ENCODE peak calls at places on chromosomes 6 and 20, in eight cellular contexts. X is GM12865; U is astrocyte of the spinal cord; K is MM.1S; Z is transverse colon; M is body of pancreas; P is AG04450; B is naive thymus-derived CD4-positive, alpha-beta T cell. L is an unnamed sample.

GRCh38 chr6:29079203-29079602 is 7.9 kb downstream of the OR2B3 start:
- DNase-seq in X (no peak), U (no peak), K (no peak), Z (no peak), M (no peak), P (no peak), B (no peak), L (no peak)

GRCh38 chr6:53770690-53771320 is 24.0 kb upstream of the LRRC1 start:
- DNase-seq in X (no peak), U (no peak), K (no peak), Z (no peak), M (no peak), P (no peak), B (no peak), L (no peak)

GRCh38 chr6:89999154-89999553 is 104.9 kb downstream of the GJA10 start:
- DNase-seq in X (no peak), U (no peak), K (no peak), Z (peak; percentile 88), M (peak; percentile 38), P (no peak), B (no peak), L (no peak)

GRCh38 chr6:169838291-169839028 is 87.0 kb downstream of the ERMARD start:
- DNase-seq in X (no peak), U (no peak), K (no peak), Z (no peak), M (no peak), P (no peak), B (no peak), L (no peak)

GRCh38 chr6:82178084-82178758 is 69.3 kb downstream of the IBTK start:
- DNase-seq in X (no peak), U (peak; percentile 57), K (no peak), Z (no peak), M (no peak), P (no peak), B (no peak), L (no peak)

GRCh38 chr6:6320901-6321300 is 439 bp upstream of the F13A1 start:
- DNase-seq in X (no peak), U (peak; percentile 17), K (no peak), Z (no peak), M (no peak), P (no peak), B (no peak), L (no peak)

GRCh38 chr20:10307359-10307735 is 88.7 kb downstream of the SNAP25 start:
- DNase-seq in X (no peak), U (no peak), K (no peak), Z (no peak), M (no peak), P (no peak), B (no peak), L (no peak)

GRCh38 chr20:58852559-58853271 is at the start of gene GNAS:
- DNase-seq in X (peak; percentile 54), U (peak; percentile 50), K (no peak), Z (peak; percentile 62), M (peak; percentile 64), P (peak; percentile 11), B (no peak), L (no peak)

GRCh38 chr6:134817448-134817847 is 132.5 kb downstream of the ALDH8A1 start:
- DNase-seq in X (no peak), U (no peak), K (no peak), Z (no peak), M (no peak), P (no peak), B (no peak), L (no peak)

GRCh38 chr20:19944772-19945459 is 72.2 kb upstream of the NAA20 start:
- DNase-seq in X (peak; percentile 76), U (peak; percentile 81), K (no peak), Z (no peak), M (no peak), P (no peak), B (no peak), L (no peak)

GRCh38 chr20:23111307-23111943 is 25.3 kb upstream of the CD93 start:
- DNase-seq in X (no peak), U (no peak), K (no peak), Z (no peak), M (no peak), P (no peak), B (no peak), L (no peak)

GRCh38 chr6:130148181-130148580 is 74.6 kb downstream of the SAMD3 start:
- DNase-seq in X (no peak), U (no peak), K (no peak), Z (no peak), M (no peak), P (no peak), B (no peak), L (peak; percentile 34)

GRCh38 chr6:167979436-167980090 is 17.9 kb upstream of the KIF25 start:
- DNase-seq in X (no peak), U (no peak), K (no peak), Z (no peak), M (no peak), P (no peak), B (no peak), L (no peak)

GRCh38 chr6:147287869-147288271 is 83.7 kb downstream of the STXBP5 start:
- DNase-seq in X (no peak), U (peak; percentile 55), K (no peak), Z (no peak), M (no peak), P (no peak), B (no peak), L (no peak)

GRCh38 chr20:45850926-45851325 is 6.3 kb downstream of the ACOT8 start:
- DNase-seq in X (no peak), U (no peak), K (no peak), Z (no peak), M (no peak), P (no peak), B (no peak), L (no peak)

GRCh38 chr6:116323863-116324262 is 44.1 kb upstream of the TSPYL1 start:
- DNase-seq in X (no peak), U (no peak), K (no peak), Z (no peak), M (no peak), P (no peak), B (no peak), L (no peak)
- H3K4me3 ChIP-seq in X (no peak overlapping the region), U (no peak overlapping the region), K (no peak overlapping the region), Z (no peak overlapping the region), M (no peak overlapping the region), P (no peak overlapping the region), B (no peak overlapping the region), L (no peak overlapping the region)

GRCh38 chr6:24524329-24524728 is 29.6 kb downstream of the ALDH5A1 start:
- DNase-seq in X (no peak), U (no peak), K (no peak), Z (no peak), M (no peak), P (no peak), B (no peak), L (no peak)

GRCh38 chr6:24524801-24525200 is 30.0 kb downstream of the ALDH5A1 start:
- DNase-seq in X (peak; percentile 76), U (peak; percentile 59), K (peak; percentile 58), Z (no peak), M (no peak), P (peak; percentile 15), B (peak; percentile 29), L (peak; percentile 41)

GRCh38 chr6:24520929-24521546 is 26.3 kb downstream of the ALDH5A1 start:
- DNase-seq in X (peak; percentile 61), U (peak; percentile 28), K (peak; percentile 45), Z (peak; percentile 62), M (peak; percentile 33), P (no peak), B (no peak), L (no peak)

GRCh38 chr6:24522090-24522820 is 27.5 kb downstream of the ALDH5A1 start:
- DNase-seq in X (peak; percentile 78), U (no peak), K (no peak), Z (no peak), M (no peak), P (no peak), B (no peak), L (peak; percentile 68)

DNA sequence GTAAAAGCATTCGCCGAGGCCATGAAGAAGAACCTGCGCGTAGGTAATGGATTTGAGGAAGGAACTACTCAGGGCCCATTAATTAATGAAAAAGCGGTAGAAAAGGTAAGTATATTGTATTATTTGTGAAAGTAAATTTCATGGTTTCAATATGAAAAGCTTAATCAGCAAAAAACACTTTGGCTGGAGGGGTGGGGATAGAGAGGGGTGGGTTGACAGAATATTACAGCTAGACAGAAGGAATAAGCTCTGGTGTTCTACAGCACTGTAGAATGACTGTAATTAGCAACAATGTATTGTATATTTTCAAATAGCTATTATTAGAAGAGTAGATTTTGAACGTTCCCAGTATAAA is 28.0 kb downstream of the ALDH5A1 start:
- DNase-seq in X (no peak), U (no peak), K (no peak), Z (no peak), M (no peak), P (no peak), B (no peak), L (no peak)
- H3K4me3 ChIP-seq in X (no peak overlapping the region), U (no peak overlapping the region), K (no peak overlapping the region), Z (no peak overlapping the region), M (no peak overlapping the region), P (no peak overlapping the region), B (no peak overlapping the region), L (no peak overlapping the region)

GRCh38 chr6:72406517-72406916 is 215.3 kb upstream of the KCNQ5 start:
- DNase-seq in X (peak; percentile 48), U (no peak), K (peak; percentile 47), Z (no peak), M (no peak), P (no peak), B (no peak), L (no peak)

GRCh38 chr6:72403413-72403812 is 218.5 kb upstream of the KCNQ5 start:
- DNase-seq in X (no peak), U (no peak), K (no peak), Z (no peak), M (no peak), P (no peak), B (no peak), L (no peak)

GRCh38 chr6:72401865-72402264 is 220.0 kb upstream of the KCNQ5 start:
- DNase-seq in X (no peak), U (no peak), K (no peak), Z (no peak), M (no peak), P (no peak), B (no peak), L (no peak)
- H3K4me3 ChIP-seq in X (no peak overlapping the region), U (no peak overlapping the region), K (no peak overlapping the region), Z (no peak overlapping the region), M (no peak overlapping the region), P (no peak overlapping the region), B (no peak overlapping the region), L (no peak overlapping the region)

GRCh38 chr20:3082306-3082951 is 2.1 kb downstream of the AVP start:
- DNase-seq in X (no peak), U (no peak), K (no peak), Z (no peak), M (no peak), P (no peak), B (no peak), L (no peak)
- H3K4me3 ChIP-seq in X (no peak overlapping the region), U (no peak overlapping the region), K (no peak overlapping the region), Z (no peak overlapping the region), M (no peak overlapping the region), P (no peak overlapping the region), B (peak overlapping the region; percentile 24), L (no peak overlapping the region)

DNA sequence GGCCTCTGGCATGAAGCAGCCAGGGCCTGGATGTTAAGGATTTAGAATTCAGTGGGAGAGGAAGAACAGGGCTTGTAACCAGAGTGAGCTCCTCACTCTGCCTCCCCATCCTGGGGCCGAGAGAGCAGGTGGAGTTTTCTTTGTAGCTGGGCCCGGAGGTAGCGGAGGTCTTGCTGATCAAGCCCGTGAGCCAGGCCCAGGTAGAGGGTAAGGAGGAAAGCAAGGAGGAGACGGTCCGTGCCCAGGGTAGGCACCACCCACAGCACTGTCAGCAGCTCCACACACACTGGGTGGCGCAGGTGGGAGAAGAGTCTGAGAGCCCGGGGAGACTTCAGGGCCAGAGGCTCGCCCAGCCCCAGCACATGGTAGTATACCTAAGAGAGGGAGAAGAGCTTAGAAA is 2.1 kb upstream of the PPP1R18 start:
- DNase-seq in X (peak; percentile 74), U (no peak), K (no peak), Z (peak; percentile 37), M (no peak), P (no peak), B (no peak), L (no peak)
- H3K4me3 ChIP-seq in X (peak overlapping the region; percentile 96), U (peak overlapping the region; percentile 87), K (no peak overlapping the region), Z (no peak overlapping the region), M (no peak overlapping the region), P (peak overlapping the region; percentile 92), B (no peak overlapping the region), L (no peak overlapping the region)

L was measured in Jurkat, Clone E6-1.